ENCODE peak calls at places on chromosomes 1 and 21, in five cellular contexts. One of them, this sample, is unnamed.
A peak's percentile ranks its signal among the peaks of the same experiment; 100 is the strongest.

GRCh38 chr1:93908394-93909145 is 660 bp downstream of the GCLM start:
- DNase-seq in right cardiac atrium: peak; percentile 74
- DNase-seq in cardiac muscle cell: peak; percentile 14
- DNase-seq in thoracic aorta: peak; percentile 2
- DNase-seq in body of pancreas: peak; percentile 71
- DNase-seq in this sample: peak; percentile 25

GRCh38 chr1:175099916-175100315 is 32.3 kb downstream of the TNN start:
- DNase-seq in thoracic aorta: no peak
- DNase-seq in right cardiac atrium: no peak
- DNase-seq in cardiac muscle cell: no peak
- DNase-seq in body of pancreas: no peak
- DNase-seq in this sample: no peak

GRCh38 chr1:2229032-2229920 is 1.2 kb downstream of the SKI start:
- DNase-seq in right cardiac atrium: peak; percentile 93
- DNase-seq in cardiac muscle cell: peak; percentile 83
- DNase-seq in thoracic aorta: no peak
- DNase-seq in body of pancreas: peak; percentile 79
- DNase-seq in this sample: peak; percentile 74

GRCh38 chr21:41449613-41450012 is 23.6 kb downstream of the MX1 start:
- DNase-seq in body of pancreas: no peak
- DNase-seq in right cardiac atrium: no peak
- DNase-seq in cardiac muscle cell: no peak
- DNase-seq in thoracic aorta: no peak
- DNase-seq in this sample: no peak

GRCh38 chr1:234730110-234730509 is 120.1 kb upstream of the IRF2BP2 start:
- DNase-seq in thoracic aorta: no peak
- DNase-seq in right cardiac atrium: no peak
- DNase-seq in cardiac muscle cell: no peak
- DNase-seq in body of pancreas: no peak
- DNase-seq in this sample: no peak

GRCh38 chr1:232669981-232670763 is 40.2 kb upstream of the SIPA1L2 start:
- DNase-seq in body of pancreas: no peak
- DNase-seq in cardiac muscle cell: no peak
- DNase-seq in thoracic aorta: no peak
- DNase-seq in right cardiac atrium: no peak
- DNase-seq in this sample: peak; percentile 19

GRCh38 chr1:51955797-51956527 is 34.5 kb downstream of the RAB3B start:
- DNase-seq in right cardiac atrium: no peak
- DNase-seq in body of pancreas: no peak
- DNase-seq in thoracic aorta: no peak
- DNase-seq in cardiac muscle cell: no peak
- DNase-seq in this sample: no peak

GRCh38 chr1:42941640-42942330 is 16.9 kb downstream of the SLC2A1 start:
- DNase-seq in body of pancreas: peak; percentile 76
- DNase-seq in cardiac muscle cell: peak; percentile 78
- DNase-seq in right cardiac atrium: peak; percentile 88
- DNase-seq in thoracic aorta: peak; percentile 65
- DNase-seq in this sample: peak; percentile 37

GRCh38 chr21:44583800-44584147 is 3.4 kb upstream of the KRTAP10-5 start:
- DNase-seq in body of pancreas: no peak
- DNase-seq in cardiac muscle cell: no peak
- DNase-seq in thoracic aorta: no peak
- DNase-seq in right cardiac atrium: no peak
- DNase-seq in this sample: no peak

GRCh38 chr1:48105167-48105566 is 108.0 kb upstream of the TRABD2B start:
- DNase-seq in right cardiac atrium: no peak
- DNase-seq in body of pancreas: no peak
- DNase-seq in cardiac muscle cell: peak; percentile 54
- DNase-seq in thoracic aorta: no peak
- DNase-seq in this sample: peak; percentile 17

GRCh38 chr1:24161270-24161669 is 18.3 kb upstream of the IL22RA1 start:
- DNase-seq in thoracic aorta: no peak
- DNase-seq in right cardiac atrium: no peak
- DNase-seq in body of pancreas: no peak
- DNase-seq in cardiac muscle cell: no peak
- DNase-seq in this sample: no peak

GRCh38 chr1:61956774-61957173 is 214.5 kb downstream of the PATJ start:
- DNase-seq in cardiac muscle cell: no peak
- DNase-seq in thoracic aorta: no peak
- DNase-seq in right cardiac atrium: no peak
- DNase-seq in body of pancreas: no peak
- DNase-seq in this sample: no peak

GRCh38 chr1:225657462-225657989 is 4.6 kb upstream of the ENAH start:
- DNase-seq in thoracic aorta: no peak
- DNase-seq in body of pancreas: no peak
- DNase-seq in right cardiac atrium: no peak
- DNase-seq in cardiac muscle cell: peak; percentile 81
- DNase-seq in this sample: peak; percentile 83

GRCh38 chr1:57424231-57425027 is 569 bp upstream of the DAB1 start:
- DNase-seq in right cardiac atrium: peak; percentile 80
- DNase-seq in cardiac muscle cell: peak; percentile 43
- DNase-seq in body of pancreas: peak; percentile 41
- DNase-seq in thoracic aorta: no peak
- DNase-seq in this sample: no peak

GRCh38 chr1:9289090-9289534 is 3.6 kb upstream of the SPSB1 start:
- DNase-seq in right cardiac atrium: peak; percentile 80
- DNase-seq in body of pancreas: peak; percentile 88
- DNase-seq in thoracic aorta: peak; percentile 56
- DNase-seq in cardiac muscle cell: peak; percentile 80
- DNase-seq in this sample: peak; percentile 68

GRCh38 chr1:33985656-33986055 is 121.8 kb downstream of the HMGB4 start:
- DNase-seq in right cardiac atrium: no peak
- DNase-seq in cardiac muscle cell: no peak
- DNase-seq in thoracic aorta: peak; percentile 16
- DNase-seq in body of pancreas: no peak
- DNase-seq in this sample: no peak

GRCh38 chr21:42360317-42360716 is 6.0 kb downstream of the TFF1 start:
- DNase-seq in body of pancreas: no peak
- DNase-seq in right cardiac atrium: no peak
- DNase-seq in cardiac muscle cell: no peak
- DNase-seq in thoracic aorta: no peak
- DNase-seq in this sample: no peak

GRCh38 chr1:234139966-234140365 is 233.3 kb upstream of the COA6 start:
- DNase-seq in thoracic aorta: no peak
- DNase-seq in cardiac muscle cell: peak; percentile 59
- DNase-seq in right cardiac atrium: no peak
- DNase-seq in body of pancreas: no peak
- DNase-seq in this sample: no peak

GRCh38 chr1:85681087-85681486 is 27.1 kb downstream of the ZNHIT6 start:
- DNase-seq in thoracic aorta: no peak
- DNase-seq in body of pancreas: no peak
- DNase-seq in cardiac muscle cell: peak; percentile 71
- DNase-seq in right cardiac atrium: no peak
- DNase-seq in this sample: no peak

GRCh38 chr1:230149751-230150584 is 82.9 kb downstream of the GALNT2 start:
- DNase-seq in right cardiac atrium: no peak
- DNase-seq in cardiac muscle cell: no peak
- DNase-seq in thoracic aorta: no peak
- DNase-seq in body of pancreas: no peak
- DNase-seq in this sample: no peak

GRCh38 chr1:234944439-234945369 is 183.9 kb downstream of the TOMM20 start:
- DNase-seq in thoracic aorta: no peak
- DNase-seq in right cardiac atrium: no peak
- DNase-seq in cardiac muscle cell: no peak
- DNase-seq in body of pancreas: no peak
- DNase-seq in this sample: no peak

GRCh38 chr1:63615809-63616420 is 22.7 kb downstream of the PGM1 start:
- DNase-seq in body of pancreas: peak; percentile 76
- DNase-seq in thoracic aorta: peak; percentile 21
- DNase-seq in right cardiac atrium: no peak
- DNase-seq in cardiac muscle cell: peak; percentile 84
- DNase-seq in this sample: peak; percentile 44

GRCh38 chr1:57857809-57858208 is 433.9 kb upstream of the DAB1 start:
- DNase-seq in body of pancreas: no peak
- DNase-seq in thoracic aorta: no peak
- DNase-seq in cardiac muscle cell: no peak
- DNase-seq in right cardiac atrium: no peak
- DNase-seq in this sample: no peak

GRCh38 chr1:34292472-34292871 is 115.8 kb downstream of the C1orf94 start:
- DNase-seq in body of pancreas: no peak
- DNase-seq in cardiac muscle cell: no peak
- DNase-seq in thoracic aorta: no peak
- DNase-seq in right cardiac atrium: no peak
- DNase-seq in this sample: no peak

GRCh38 chr1:207619833-207620572 is 24.9 kb upstream of the CR1L start:
- DNase-seq in body of pancreas: peak; percentile 14
- DNase-seq in thoracic aorta: no peak
- DNase-seq in right cardiac atrium: no peak
- DNase-seq in cardiac muscle cell: peak; percentile 66
- DNase-seq in this sample: peak; percentile 75

GRCh38 chr1:14780271-14780670 is 181.8 kb downstream of the KAZN start:
- DNase-seq in thoracic aorta: no peak
- DNase-seq in cardiac muscle cell: peak; percentile 50
- DNase-seq in body of pancreas: no peak
- DNase-seq in right cardiac atrium: no peak
- DNase-seq in this sample: no peak

GRCh38 chr1:227733751-227734545 is 1.2 kb downstream of the JMJD4 start:
- DNase-seq in body of pancreas: no peak
- DNase-seq in cardiac muscle cell: no peak
- DNase-seq in thoracic aorta: no peak
- DNase-seq in right cardiac atrium: peak; percentile 53
- DNase-seq in this sample: no peak
- H3K4me3 ChIP-seq in body of pancreas: peak overlapping the region; percentile 74
- H3K4me3 ChIP-seq in cardiac muscle cell: peak overlapping the region; percentile 64
- H3K4me3 ChIP-seq in thoracic aorta: peak overlapping the region; percentile 99
- H3K4me3 ChIP-seq in right cardiac atrium: peak overlapping the region; percentile 64
- H3K4me3 ChIP-seq in this sample: peak overlapping the region; percentile 90

GRCh38 chr1:117146570-117147340 is 25.2 kb upstream of the TRIM45 start:
- DNase-seq in cardiac muscle cell: peak; percentile 81
- DNase-seq in body of pancreas: peak; percentile 28
- DNase-seq in right cardiac atrium: no peak
- DNase-seq in thoracic aorta: no peak
- DNase-seq in this sample: peak; percentile 79
- H3K4me1 ChIP-seq in cardiac muscle cell: peaks cover 26% of the 10 kb centered on the region
- H3K4me1 ChIP-seq in body of pancreas: no peaks in the 10 kb centered on the region
- H3K4me1 ChIP-seq in right cardiac atrium: peaks cover 2% of the 10 kb centered on the region
- H3K4me1 ChIP-seq in thoracic aorta: no peaks in the 10 kb centered on the region
- H3K4me1 ChIP-seq in this sample: peaks cover 29% of the 10 kb centered on the region

GRCh38 chr1:110570307-110570706 is 35.9 kb downstream of the KCNA2 start:
- DNase-seq in cardiac muscle cell: no peak
- DNase-seq in thoracic aorta: no peak
- DNase-seq in body of pancreas: no peak
- DNase-seq in right cardiac atrium: no peak
- DNase-seq in this sample: no peak
- H3K27ac ChIP-seq in cardiac muscle cell: no peak overlapping the region
- H3K27ac ChIP-seq in thoracic aorta: no peak overlapping the region
- H3K27ac ChIP-seq in body of pancreas: no peak overlapping the region
- H3K27ac ChIP-seq in right cardiac atrium: no peak overlapping the region
- H3K27ac ChIP-seq in this sample: no peak overlapping the region

GRCh38 chr1:209422281-209422680 is 161.2 kb upstream of the CAMK1G start:
- DNase-seq in body of pancreas: no peak
- DNase-seq in thoracic aorta: no peak
- DNase-seq in cardiac muscle cell: no peak
- DNase-seq in right cardiac atrium: no peak
- DNase-seq in this sample: no peak
- H3K4me3 ChIP-seq in body of pancreas: no peak overlapping the region
- H3K4me3 ChIP-seq in thoracic aorta: no peak overlapping the region
- H3K4me3 ChIP-seq in cardiac muscle cell: no peak overlapping the region
- H3K4me3 ChIP-seq in right cardiac atrium: no peak overlapping the region
- H3K4me3 ChIP-seq in this sample: no peak overlapping the region

DNA sequence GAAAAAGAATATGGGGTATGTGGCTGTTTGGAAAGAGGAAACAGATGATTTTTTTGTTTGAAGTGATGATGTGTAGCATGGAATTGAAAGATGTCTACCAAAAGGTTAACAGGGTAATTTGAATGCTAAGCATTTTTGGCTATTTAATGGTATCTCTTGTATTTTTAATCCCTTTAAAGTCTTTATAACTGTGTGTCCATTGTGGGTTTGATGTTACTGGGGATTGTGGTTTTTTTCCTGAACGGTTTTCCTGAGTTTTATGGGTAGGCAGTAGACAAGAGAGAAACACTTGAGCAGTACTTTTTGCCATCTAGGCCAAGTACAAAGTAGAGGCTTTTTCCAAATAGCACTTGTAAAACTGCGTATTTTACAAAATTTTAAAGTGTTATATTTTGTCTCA is 63.3 kb downstream of the PRDM2 start:
- DNase-seq in thoracic aorta: no peak
- DNase-seq in right cardiac atrium: no peak
- DNase-seq in cardiac muscle cell: no peak
- DNase-seq in body of pancreas: no peak
- DNase-seq in this sample: no peak
- H3K4me1 ChIP-seq in thoracic aorta: peaks cover 39% of the 10 kb centered on the region
- H3K4me1 ChIP-seq in right cardiac atrium: peaks cover 17% of the 10 kb centered on the region
- H3K4me1 ChIP-seq in cardiac muscle cell: peaks cover 16% of the 10 kb centered on the region
- H3K4me1 ChIP-seq in body of pancreas: peaks cover 52% of the 10 kb centered on the region
- H3K4me1 ChIP-seq in this sample: peaks cover 24% of the 10 kb centered on the region

DNA sequence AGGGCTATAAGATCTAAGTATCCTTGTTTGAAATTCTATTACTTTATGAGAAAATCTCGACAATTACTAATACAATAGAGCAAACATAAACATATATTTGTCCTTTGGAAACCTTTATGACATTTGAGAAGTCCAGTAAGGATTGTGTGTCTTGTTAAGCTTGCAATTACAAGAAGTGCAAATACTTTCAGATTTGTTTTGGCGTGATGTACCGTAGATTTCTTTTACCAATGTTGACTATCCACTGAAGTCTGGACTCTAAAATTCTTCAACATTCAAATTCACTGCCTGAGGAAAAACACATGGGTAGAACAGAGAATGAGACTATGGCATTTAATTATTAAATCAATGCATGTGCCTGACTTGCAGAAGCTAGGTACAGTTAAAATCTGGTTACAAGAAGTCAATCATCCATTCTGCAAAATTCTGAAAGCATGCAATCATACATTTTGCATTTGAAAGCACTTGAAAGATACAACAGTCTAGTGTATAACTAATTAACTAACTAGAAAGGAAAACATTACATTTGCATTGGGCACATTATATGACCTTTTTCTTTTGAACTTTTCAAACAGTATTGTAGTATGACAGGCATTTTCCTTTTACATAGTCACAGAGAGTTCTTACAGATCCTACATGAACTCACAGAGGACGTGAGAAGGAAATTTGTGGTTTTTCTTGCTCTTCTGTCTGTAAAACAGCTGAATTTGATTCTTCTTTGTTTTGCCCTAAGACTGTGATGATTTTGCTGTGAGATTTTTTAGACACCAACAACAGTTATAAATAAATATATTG is 511.1 kb upstream of the ADGRL4 start:
- DNase-seq in body of pancreas: no peak
- DNase-seq in right cardiac atrium: no peak
- DNase-seq in cardiac muscle cell: no peak
- DNase-seq in thoracic aorta: no peak
- DNase-seq in this sample: no peak
- H3K27ac ChIP-seq in body of pancreas: no peak overlapping the region
- H3K27ac ChIP-seq in right cardiac atrium: no peak overlapping the region
- H3K27ac ChIP-seq in cardiac muscle cell: no peak overlapping the region
- H3K27ac ChIP-seq in thoracic aorta: no peak overlapping the region
- H3K27ac ChIP-seq in this sample: no peak overlapping the region